ENCODE peak calls at places on chromosomes 5 and 9, in four cellular contexts. L, T, D and C are unnamed samples.

GRCh38 chr5:10701567-10702039 is 59.4 kb downstream of the DAP start:
- DNase-seq in L (peak), T (no peak), D (peak), C (peak)

GRCh38 chr5:55902696-55903095 is 51.5 kb downstream of the IL31RA start:
- DNase-seq in L (no peak), T (no peak), D (no peak), C (no peak)

GRCh38 chr5:61245486-61245885 is 83.2 kb upstream of the SMIM15 start:
- DNase-seq in L (no peak), T (no peak), D (no peak), C (peak)

GRCh38 chr5:39197556-39197955 is 21.8 kb downstream of the FYB1 start:
- DNase-seq in L (no peak), T (no peak), D (no peak), C (no peak)

GRCh38 chr9:108634164-108634563 is 221.6 kb downstream of the ACTL7B start:
- DNase-seq in L (peak), T (no peak), D (no peak), C (peak)

GRCh38 chr5:31913796-31914188 is 260.3 kb downstream of the GOLPH3 start:
- DNase-seq in L (no peak), T (no peak), D (no peak), C (no peak)

GRCh38 chr5:164354138-164354751 is 848.8 kb downstream of the MAT2B start:
- DNase-seq in L (peak), T (no peak), D (no peak), C (no peak)

GRCh38 chr9:86792136-86792535 is 155.2 kb downstream of the GAS1 start:
- DNase-seq in L (no peak), T (no peak), D (no peak), C (no peak)

GRCh38 chr5:123460296-123460729 is 37.1 kb upstream of the CEP120 start:
- DNase-seq in L (peak), T (no peak), D (no peak), C (peak)

GRCh38 chr9:91162311-91162710 is 199.4 kb downstream of the AUH start:
- DNase-seq in L (peak), T (no peak), D (no peak), C (no peak)

GRCh38 chr5:9166202-9167147 is 379.4 kb downstream of the SEMA5A start:
- DNase-seq in L (no peak), T (no peak), D (no peak), C (no peak)

GRCh38 chr5:178673801-178674200 is 47.0 kb upstream of the CLK4 start:
- DNase-seq in L (no peak), T (no peak), D (no peak), C (no peak)

GRCh38 chr5:171795381-171795780 is 9.8 kb downstream of the SMIM23 start:
- DNase-seq in L (no peak), T (no peak), D (no peak), C (no peak)

GRCh38 chr9:79164396-79164795 is 407.4 kb upstream of the TLE4 start:
- DNase-seq in L (no peak), T (no peak), D (no peak), C (no peak)

GRCh38 chr9:114007991-114008666 is 70.0 kb downstream of the AMBP start:
- DNase-seq in L (no peak), T (no peak), D (no peak), C (no peak)

GRCh38 chr9:4038182-4038723 is 261.6 kb downstream of the GLIS3 start:
- DNase-seq in L (no peak), T (no peak), D (no peak), C (no peak)

GRCh38 chr5:171317225-171317624 is 8.2 kb downstream of the TLX3 start:
- DNase-seq in L (peak), T (no peak), D (no peak), C (no peak)

GRCh38 chr5:141560725-141561483 is 57.9 kb downstream of the DIAPH1 start:
- DNase-seq in L (peak), T (no peak), D (peak), C (no peak)

DNA sequence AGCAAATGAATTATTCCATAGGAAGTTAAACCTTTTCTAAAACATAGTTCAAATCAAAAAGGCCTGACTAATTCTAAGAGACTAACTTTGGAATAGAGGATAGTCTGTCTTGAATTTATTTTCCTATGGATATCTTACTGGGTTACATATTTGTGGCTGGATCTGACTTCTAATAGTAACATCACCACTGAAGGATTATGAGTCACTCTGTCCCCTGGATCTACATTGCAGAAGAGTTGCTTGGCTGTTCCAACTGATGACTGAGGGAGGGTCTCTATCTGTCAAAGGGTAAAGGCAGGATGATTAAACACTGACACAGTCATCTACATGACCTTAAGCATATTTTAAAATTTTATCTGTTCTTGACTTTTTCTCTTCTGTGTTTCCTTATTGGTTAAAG is 119.6 kb upstream of the FST start:
- DNase-seq in L (no peak), T (no peak), D (no peak), C (no peak)
- TF ChIP-seq BHLHE40 in L (no peak), T (no peak), D (no peak), C (no peak)

GRCh38 chr5:91928751-91929521 is 545.8 kb upstream of the ARRDC3 start:
- DNase-seq in L (no peak), T (no peak), D (no peak), C (peak)
- TF ChIP-seq FOXM1 in L (no peak), T (no peak), D (no peak), C (no peak)

DNA sequence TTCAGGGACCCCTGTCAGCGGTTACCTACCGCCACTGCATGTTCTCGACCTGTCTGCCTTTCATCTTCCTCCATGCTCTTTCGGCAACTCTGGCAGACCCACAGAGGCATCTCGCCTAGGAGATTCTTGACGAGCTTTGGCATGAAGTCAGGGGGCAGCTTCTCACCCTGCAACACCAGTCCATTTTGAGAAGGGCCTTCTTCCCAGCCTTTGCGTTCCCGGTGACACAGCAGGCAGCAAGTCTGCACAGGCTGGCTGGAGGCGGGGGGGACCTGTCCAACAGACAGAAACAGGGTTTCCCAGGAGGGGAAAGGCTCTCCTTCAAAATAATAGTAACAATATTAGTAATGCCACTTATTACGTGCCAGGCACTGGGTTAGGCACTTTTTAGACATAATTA is 15.5 kb downstream of the FAM193B start:
- DNase-seq in L (no peak), T (no peak), D (no peak), C (no peak)
- TF ChIP-seq TARDBP in L (no peak), T (no peak), D (no peak), C (no peak)

GRCh38 chr5:34865131-34865530 is 26.2 kb downstream of the TTC23L start:
- DNase-seq in L (no peak), T (no peak), D (no peak), C (no peak)

GRCh38 chr5:34866989-34867471 is 28.1 kb downstream of the TTC23L start:
- DNase-seq in L (peak), T (no peak), D (peak), C (no peak)

GRCh38 chr5:34869256-34869655 is 30.3 kb downstream of the TTC23L start:
- DNase-seq in L (no peak), T (no peak), D (no peak), C (no peak)

GRCh38 chr5:34868736-34869135 is 29.8 kb downstream of the TTC23L start:
- DNase-seq in L (no peak), T (no peak), D (no peak), C (no peak)

DNA sequence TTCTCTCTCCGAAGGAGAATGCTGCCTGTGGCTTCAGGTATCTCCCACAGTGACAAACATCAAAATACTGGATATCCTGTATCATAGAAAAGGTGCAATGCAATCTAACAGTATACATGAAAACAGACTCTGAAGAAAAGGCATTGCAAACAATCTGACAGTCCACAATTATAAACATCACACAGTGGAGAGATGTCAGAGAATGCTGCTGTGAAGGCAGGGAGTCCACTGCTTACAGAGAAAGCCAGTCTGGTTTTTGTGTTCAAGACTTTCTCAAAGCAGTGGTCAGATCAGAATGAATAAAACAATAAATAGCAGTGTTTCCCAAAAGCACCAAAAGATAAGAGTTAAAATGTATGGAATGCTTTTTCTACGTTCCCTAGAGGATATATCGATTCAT is 28.7 kb downstream of the TTC23L start:
- DNase-seq in L (peak), T (no peak), D (no peak), C (no peak)
- TF ChIP-seq BHLHE40 in L (no peak), T (no peak), D (no peak), C (no peak)

GRCh38 chr5:150781706-150782614 is 3.4 kb downstream of the SMIM3 start:
- DNase-seq in L (no peak), T (no peak), D (peak), C (no peak)
- TF ChIP-seq FOXM1 in L (no peak), T (no peak), D (no peak), C (no peak)

DNA sequence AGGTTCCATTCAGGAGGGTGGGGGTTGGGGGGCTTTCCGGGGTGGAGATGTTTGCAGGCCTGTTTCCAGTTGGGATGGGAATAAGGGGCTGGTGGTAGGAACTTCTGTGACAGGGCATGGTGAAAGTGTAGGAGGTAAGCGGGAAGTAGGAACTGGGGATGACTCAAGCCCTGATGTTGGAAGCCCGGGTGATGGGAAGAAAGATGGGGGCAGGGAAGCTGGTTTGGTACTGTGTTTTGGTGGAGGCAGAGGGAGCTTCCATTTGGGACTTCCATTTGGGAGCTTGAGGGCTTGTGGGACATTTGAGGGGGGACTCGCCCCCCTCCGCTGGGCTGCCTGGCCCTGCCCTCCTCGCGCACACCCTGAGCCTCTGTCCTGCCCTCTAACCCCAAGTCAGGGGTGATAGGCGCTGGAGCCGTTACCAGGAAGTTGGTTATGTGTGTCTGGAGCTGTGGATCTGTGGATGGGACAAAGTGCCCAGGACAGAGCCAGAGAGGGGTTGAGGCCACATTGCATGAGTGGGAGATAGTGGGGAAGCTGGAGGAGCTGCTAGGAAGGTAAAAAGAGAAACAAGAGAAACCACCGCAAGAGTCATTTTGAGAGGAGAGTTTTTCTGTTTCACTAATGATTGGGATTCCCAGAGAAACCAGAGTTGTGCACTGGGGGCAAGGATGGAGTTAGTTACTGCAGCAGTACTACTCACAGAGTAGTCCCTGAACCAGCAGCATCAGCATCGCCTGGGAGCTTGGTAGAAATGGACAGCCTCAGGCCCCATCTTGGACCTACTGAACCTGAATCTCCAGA is 6.6 kb downstream of the RGS14 start:
- DNase-seq in L (no peak), T (peak), D (no peak), C (no peak)
- TF ChIP-seq TARDBP in L (no peak), T (no peak), D (no peak), C (no peak)

GRCh38 chr5:158162026-158162425 is 303.1 kb upstream of the CLINT1 start:
- DNase-seq in L (no peak), T (no peak), D (no peak), C (no peak)

GRCh38 chr5:158165647-158166046 is 306.7 kb upstream of the CLINT1 start:
- DNase-seq in L (no peak), T (no peak), D (no peak), C (no peak)

GRCh38 chr5:158164648-158165047 is 305.7 kb upstream of the CLINT1 start:
- DNase-seq in L (no peak), T (no peak), D (no peak), C (no peak)

GRCh38 chr5:158162479-158162878 is 303.5 kb upstream of the CLINT1 start:
- DNase-seq in L (no peak), T (no peak), D (no peak), C (no peak)

GRCh38 chr5:158163836-158164572 is 305.1 kb upstream of the CLINT1 start:
- DNase-seq in L (no peak), T (no peak), D (no peak), C (no peak)
- TF ChIP-seq BHLHE40 in L (no peak), T (no peak), D (no peak), C (no peak)

GRCh38 chr9:106643211-106643930 is 219.6 kb upstream of the ZNF462 start:
- DNase-seq in L (no peak), T (no peak), D (no peak), C (no peak)
- TF ChIP-seq FOXM1 in L (no peak), T (no peak), D (no peak), C (no peak)